ENCODE peak calls at places on chromosomes 7 and 10, in nine cellular contexts. S is tibial artery, B is testis, I is NT2/D1, E is bronchial epithelial cell, V is stomach, T is epithelial cell of esophagus, C is lower lobe of right lung, X is AG04450. Z is an unnamed sample.

GRCh38 chr7:146119016-146119415 is 2.4 kb downstream of the CNTNAP2 start:
- DNase-seq in X (no peak), B (no peak), C (no peak), I (no peak), S (no peak), V (no peak), E (no peak), T (no peak), Z (no peak)

GRCh38 chr7:25664593-25664992 is 436.3 kb upstream of the NPVF start:
- DNase-seq in I (no peak), T (no peak), S (no peak), B (no peak), X (no peak), E (no peak), C (no peak), V (no peak), Z (no peak)

GRCh38 chr7:27346531-27347260 is 104.1 kb downstream of the EVX1 start:
- DNase-seq in I (peak; percentile 25), B (peak; percentile 20), X (peak; percentile 34), S (no peak), C (no peak), T (peak; percentile 95), E (peak; percentile 94), V (peak; percentile 29), Z (no peak)

GRCh38 chr10:52004342-52004949 is 305.1 kb upstream of the CSTF2T start:
- DNase-seq in I (no peak), V (no peak), C (no peak), B (no peak), S (no peak), E (peak; percentile 54), X (peak; percentile 27), T (peak; percentile 51), Z (peak; percentile 16)

GRCh38 chr7:937851-938484 is 16.5 kb downstream of the ADAP1 start:
- DNase-seq in T (no peak), I (no peak), C (peak; percentile 10), V (no peak), B (no peak), X (no peak), S (no peak), E (no peak), Z (no peak)

GRCh38 chr7:153398789-153399553 is 639.4 kb downstream of the ACTR3B start:
- DNase-seq in I (no peak), V (no peak), X (no peak), B (no peak), E (no peak), C (no peak), S (no peak), T (no peak), Z (no peak)

GRCh38 chr10:6114758-6115410 is 26.1 kb downstream of the RBM17 start:
- DNase-seq in S (no peak), V (no peak), E (peak; percentile 40), T (peak; percentile 45), C (no peak), X (no peak), I (no peak), B (no peak), Z (no peak)

GRCh38 chr10:124736491-124737136 is 7.6 kb downstream of the FAM53B start:
- DNase-seq in I (no peak), V (peak; percentile 75), C (peak; percentile 86), X (peak; percentile 56), E (peak; percentile 69), T (peak; percentile 62), B (peak; percentile 92), S (peak; percentile 90), Z (no peak)

GRCh38 chr7:123674399-123675091 is 18.9 kb downstream of the LMOD2 start:
- DNase-seq in V (no peak), T (peak; percentile 90), C (no peak), B (no peak), S (no peak), I (no peak), E (peak; percentile 94), X (no peak), Z (no peak)

GRCh38 chr7:135672560-135673359 is 10.4 kb downstream of the STMP1 start:
- DNase-seq in V (no peak), X (peak; percentile 58), B (peak; percentile 65), I (peak; percentile 35), E (peak; percentile 73), T (peak; percentile 78), S (no peak), C (no peak), Z (peak; percentile 44)

GRCh38 chr7:134905375-134905774 is 80.9 kb upstream of the AGBL3 start:
- DNase-seq in C (no peak), X (peak; percentile 87), E (peak; percentile 65), V (peak; percentile 29), T (peak; percentile 67), S (peak; percentile 88), B (no peak), I (no peak), Z (no peak)

GRCh38 chr10:99631496-99631895 is 11.3 kb upstream of the SLC25A28 start:
- DNase-seq in X (no peak), E (peak; percentile 68), B (no peak), V (no peak), C (no peak), I (no peak), T (peak; percentile 56), S (no peak), Z (no peak)

GRCh38 chr10:133325392-133325760 is 11.3 kb downstream of the CALY start:
- DNase-seq in I (no peak), T (no peak), B (no peak), X (no peak), S (no peak), V (no peak), E (no peak), C (peak; percentile 41), Z (no peak)

GRCh38 chr10:82552273-82552672 is 677.3 kb downstream of the NRG3 start:
- DNase-seq in T (no peak), I (no peak), V (no peak), S (no peak), C (no peak), X (no peak), B (no peak), E (no peak), Z (no peak)

GRCh38 chr10:132690401-132690800 is 95.5 kb downstream of the NKX6-2 start:
- DNase-seq in C (peak; percentile 21), X (no peak), T (no peak), I (no peak), E (no peak), S (peak; percentile 35), B (no peak), V (no peak), Z (no peak)

GRCh38 chr7:133987582-133987981 is 139.6 kb upstream of the LRGUK start:
- DNase-seq in V (no peak), S (no peak), C (no peak), I (no peak), B (no peak), X (no peak), E (no peak), T (no peak), Z (no peak)

GRCh38 chr7:143171697-143172096 is 11.5 kb upstream of the TAS2R39 start:
- DNase-seq in V (no peak), B (no peak), S (no peak), I (no peak), C (no peak), X (no peak), T (peak; percentile 56), E (peak; percentile 56), Z (no peak)
- H3K4me3 ChIP-seq in V (no peak overlapping the region), B (no peak overlapping the region), S (no peak overlapping the region), I (no peak overlapping the region), C (no peak overlapping the region), X (no peak overlapping the region), T (no peak overlapping the region), E (no peak overlapping the region), Z (no peak overlapping the region)

DNA sequence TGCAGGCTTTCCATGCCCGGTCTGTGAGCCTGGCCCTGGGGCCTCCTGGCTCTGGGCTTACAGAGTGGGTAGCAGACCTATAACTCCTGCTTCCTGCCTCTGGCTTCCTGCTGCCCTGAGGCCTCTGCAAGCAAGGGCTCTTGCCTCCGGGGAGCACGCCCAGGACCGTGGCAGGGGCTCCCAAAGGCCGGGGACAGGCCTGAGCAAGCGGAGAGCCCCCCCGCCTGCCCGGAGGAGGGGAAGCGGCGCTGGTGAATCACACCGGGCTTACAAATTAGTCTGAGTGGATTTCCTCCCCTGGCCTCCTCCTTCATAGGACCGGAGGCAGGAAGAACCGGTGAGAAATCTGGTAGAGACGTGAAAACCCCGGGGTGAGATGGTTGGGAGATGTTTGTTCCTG is 1.5 kb upstream of the MYL10 start:
- DNase-seq in B (no peak), V (no peak), C (no peak), E (peak; percentile 87), X (no peak), S (no peak), T (peak; percentile 96), I (no peak), Z (no peak)
- H3K4me3 ChIP-seq in B (no peak overlapping the region), V (no peak overlapping the region), C (no peak overlapping the region), E (no peak overlapping the region), X (no peak overlapping the region), S (no peak overlapping the region), T (no peak overlapping the region), I (no peak overlapping the region), Z (no peak overlapping the region)

DNA sequence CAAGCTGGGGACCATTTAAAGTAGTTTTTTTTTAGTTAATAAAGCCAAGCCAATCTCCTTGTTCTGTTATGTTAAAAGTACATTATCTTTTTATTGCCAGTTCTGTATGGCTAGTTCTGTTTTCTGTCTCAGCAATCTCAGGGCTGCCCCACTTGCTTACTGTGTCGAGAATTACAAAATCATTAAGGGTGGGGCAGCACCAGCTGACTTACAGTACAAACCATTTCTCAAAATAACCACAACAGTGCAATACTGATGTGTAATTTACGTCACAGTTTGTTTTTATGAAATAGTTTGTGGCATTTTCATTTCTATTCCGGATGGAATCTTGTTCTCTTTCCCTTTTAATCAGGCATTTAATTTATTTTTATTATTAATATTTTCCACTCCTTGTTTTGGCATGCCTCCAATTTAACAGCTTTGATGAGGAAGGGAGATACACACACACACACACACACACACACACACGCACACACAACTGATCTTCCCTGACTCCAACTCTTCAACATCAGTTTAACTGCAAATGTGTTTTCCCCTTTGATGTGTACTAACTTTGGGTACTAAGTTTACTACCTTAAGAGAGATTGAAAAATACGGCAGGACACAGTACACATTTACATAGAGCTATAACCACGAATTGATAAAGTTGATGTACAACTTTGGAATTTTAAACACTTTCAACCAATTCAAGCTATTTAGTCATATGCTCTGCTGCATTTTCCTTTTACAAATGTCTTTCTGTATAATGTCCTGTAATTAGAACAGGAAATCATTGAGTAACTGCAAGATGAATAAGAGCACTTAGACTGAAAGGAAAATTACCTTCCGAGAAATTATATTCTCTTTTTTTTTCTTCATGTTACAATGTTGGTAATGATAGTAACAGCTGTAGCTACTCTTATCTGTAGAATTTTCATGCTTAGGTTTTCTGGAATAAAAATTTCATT is 91.5 kb downstream of the ARID5B start:
- DNase-seq in I (no peak), V (peak; percentile 52), S (peak; percentile 83), B (peak; percentile 78), T (peak; percentile 89), X (peak; percentile 41), C (peak; percentile 55), E (peak; percentile 93), Z (no peak)
- H3K4me3 ChIP-seq in I (no peak overlapping the region), V (no peak overlapping the region), S (peak overlapping the region; percentile 36), B (no peak overlapping the region), T (peak overlapping the region; percentile 6), X (peak overlapping the region; percentile 2), C (peak overlapping the region; percentile 37), E (peak overlapping the region; percentile 17), Z (no peak overlapping the region)

DNA sequence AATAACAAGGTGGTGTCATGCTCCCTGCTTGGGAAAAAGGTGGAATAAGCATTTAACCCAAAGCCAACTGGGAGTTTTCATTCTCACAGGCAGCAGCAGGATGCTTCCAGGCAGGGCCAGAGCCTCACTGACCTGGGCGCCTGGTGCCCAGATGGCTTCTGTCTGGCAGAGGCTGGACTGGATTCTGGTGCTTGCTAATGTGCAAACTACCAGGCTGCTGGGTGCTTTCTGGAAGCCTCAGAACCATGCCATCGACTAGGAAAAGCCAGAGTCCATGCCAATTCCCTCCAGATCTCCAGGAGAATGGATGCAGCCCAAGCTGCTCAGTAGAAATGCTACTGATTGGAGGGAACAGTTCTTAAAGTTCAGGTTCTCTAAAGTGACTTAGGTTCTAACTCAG is 36.2 kb downstream of the VIPR2 start:
- DNase-seq in T (no peak), X (no peak), I (no peak), C (peak; percentile 14), S (peak; percentile 60), V (no peak), E (no peak), B (no peak), Z (no peak)
- H3K4me3 ChIP-seq in T (no peak overlapping the region), X (no peak overlapping the region), I (no peak overlapping the region), C (no peak overlapping the region), S (no peak overlapping the region), V (no peak overlapping the region), E (no peak overlapping the region), B (no peak overlapping the region), Z (no peak overlapping the region)